ENCODE peak calls at places on chromosomes 16 and 17, in seven cellular contexts. L, H, D, N, B, G and S are unnamed samples.

GRCh38 chr16:81424761-81425160 is 19.8 kb upstream of the CMIP start:
- DNase-seq in L (no peak), H (no peak), D (no peak), N (no peak), B (no peak), G (peak; percentile 65), S (no peak)

GRCh38 chr16:8727857-8728618 is 53.6 kb downstream of the ABAT start:
- DNase-seq in L (no peak), H (no peak), D (no peak), N (no peak), B (no peak), G (no peak), S (no peak)

GRCh38 chr16:25010542-25010941 is 4.6 kb downstream of the ARHGAP17 start:
- DNase-seq in L (no peak), H (no peak), D (no peak), N (no peak), B (no peak), G (no peak), S (no peak)

GRCh38 chr16:86566601-86566965 is at the start of gene FOXC2:
- DNase-seq in L (peak; percentile 93), H (peak; percentile 94), D (peak; percentile 97), N (peak; percentile 94), B (peak; percentile 75), G (peak; percentile 75), S (no peak)

GRCh38 chr17:2054740-2055493 is at the start of gene HIC1:
- DNase-seq in L (peak; percentile 80), H (peak; percentile 64), D (peak; percentile 94), N (peak; percentile 74), B (peak; percentile 93), G (peak; percentile 74), S (peak; percentile 77)

GRCh38 chr17:3641014-3641413 is 4.5 kb downstream of the CTNS start:
- DNase-seq in L (no peak), H (no peak), D (no peak), N (no peak), B (no peak), G (no peak), S (no peak)

GRCh38 chr16:72987480-72987901 is 60.4 kb downstream of the ZFHX3 start:
- DNase-seq in L (no peak), H (no peak), D (no peak), N (no peak), B (no peak), G (no peak), S (no peak)

GRCh38 chr17:12995896-12996295 is 21.9 kb downstream of the ELAC2 start:
- DNase-seq in L (no peak), H (no peak), D (peak; percentile 41), N (no peak), B (no peak), G (no peak), S (no peak)

GRCh38 chr16:84484579-84485254 is 19.7 kb downstream of the MEAK7 start:
- DNase-seq in L (peak; percentile 73), H (peak; percentile 63), D (no peak), N (peak; percentile 56), B (peak; percentile 77), G (peak; percentile 62), S (peak; percentile 71)

GRCh38 chr16:47511882-47512281 is 50.8 kb downstream of the PHKB start:
- DNase-seq in L (peak; percentile 34), H (no peak), D (no peak), N (no peak), B (no peak), G (no peak), S (no peak)

GRCh38 chr16:54066451-54067056 is 220.0 kb downstream of the IRX3 start:
- DNase-seq in L (no peak), H (no peak), D (no peak), N (no peak), B (no peak), G (no peak), S (peak; percentile 50)

GRCh38 chr17:12328204-12328603 is 307.5 kb downstream of the MAP2K4 start:
- DNase-seq in L (no peak), H (no peak), D (no peak), N (no peak), B (no peak), G (no peak), S (no peak)

GRCh38 chr16:82630688-82631087 is 3.9 kb downstream of the CDH13 start:
- DNase-seq in L (no peak), H (peak; percentile 39), D (no peak), N (peak; percentile 18), B (no peak), G (no peak), S (no peak)
- TF ChIP-seq CTCF in L (no peak), H (peak; percentile 39), D (peak; percentile 8), N (peak; percentile 42), B (peak; percentile 65), G (peak; percentile 26), S (peak; percentile 9)

GRCh38 chr16:51062039-51062438 is 89.0 kb downstream of the SALL1 start:
- DNase-seq in L (no peak), H (no peak), D (no peak), N (no peak), B (no peak), G (peak; percentile 9), S (no peak)
- TF ChIP-seq CTCF in L (no peak), H (no peak), D (no peak), N (no peak), B (no peak), G (no peak), S (no peak)

GRCh38 chr16:61936522-61936921 is 99.7 kb downstream of the CDH8 start:
- DNase-seq in L (peak; percentile 40), H (no peak), D (no peak), N (no peak), B (peak; percentile 22), G (no peak), S (no peak)
- TF ChIP-seq CTCF in L (peak; percentile 51), H (no peak), D (no peak), N (peak; percentile 7), B (peak; percentile 41), G (no peak), S (no peak)

GRCh38 chr17:14784997-14785696 is 480.0 kb downstream of the PMP22 start:
- DNase-seq in L (peak; percentile 27), H (no peak), D (no peak), N (no peak), B (no peak), G (no peak), S (peak; percentile 44)
- TF ChIP-seq CTCF in L (no peak), H (no peak), D (peak; percentile 24), N (no peak), B (no peak), G (no peak), S (peak; percentile 50)

DNA sequence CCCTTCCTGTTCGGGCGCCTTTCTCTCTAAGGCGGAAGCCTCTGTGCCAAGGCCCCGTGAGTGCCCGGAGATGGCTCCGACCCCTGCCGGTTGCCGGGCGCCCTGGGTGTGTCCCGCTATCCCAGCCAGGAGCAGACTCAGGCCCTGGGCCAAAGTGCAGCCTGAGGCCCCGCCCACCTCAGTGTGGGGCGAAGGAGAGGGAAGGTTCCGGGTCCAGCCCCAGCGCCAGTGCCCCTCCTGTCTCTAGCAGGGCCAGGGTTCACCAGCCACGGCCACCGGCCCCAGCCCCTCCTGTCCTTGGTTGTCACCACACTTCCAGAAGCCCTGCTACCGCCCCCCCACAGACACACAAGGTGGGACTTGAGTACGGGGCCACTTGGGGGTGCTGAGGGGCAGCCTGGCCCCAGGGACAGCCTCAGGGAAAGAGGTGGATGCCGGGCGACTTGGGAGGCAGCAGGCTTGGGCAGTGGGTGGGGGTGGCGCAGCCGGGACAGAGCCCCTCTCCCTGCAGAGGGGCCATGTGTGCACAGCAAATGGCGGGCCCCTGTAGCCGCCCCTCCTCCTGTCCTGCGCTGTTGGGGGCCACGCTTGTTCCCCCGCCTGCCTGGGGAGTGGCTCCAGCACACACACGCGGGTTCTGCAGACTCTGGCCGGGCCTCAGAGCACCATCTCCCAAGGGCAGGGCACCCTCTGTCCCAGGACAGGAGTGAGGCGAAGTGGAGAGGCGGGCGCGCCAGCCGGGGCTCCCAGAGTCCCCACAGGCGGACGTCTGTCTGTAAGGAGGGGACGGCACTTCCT is 6.0 kb downstream of the C1QTNF8 start:
- DNase-seq in L (no peak), H (no peak), D (peak; percentile 94), N (no peak), B (no peak), G (peak; percentile 79), S (peak; percentile 68)
- TF ChIP-seq CTCF in L (no peak), H (no peak), D (no peak), N (no peak), B (no peak), G (peak; percentile 19), S (peak; percentile 29)